ENCODE peak calls at places on chromosomes 12 and 14, in six cellular contexts. O is NB4, W is testis, A is SJSA1, J is dorsolateral prefrontal cortex, V is mucosa of descending colon. P is an unnamed sample.

GRCh38 chr14:69005432-69006148 is 26.5 kb upstream of the ACTN1 start:
- DNase-seq in W (no peak), O (peak), J (no peak), V (peak), A (peak), P (peak)

GRCh38 chr14:78016532-78016931 is 153.6 kb upstream of the NRXN3 start:
- DNase-seq in O (no peak), W (no peak), A (no peak), V (no peak), J (no peak), P (no peak)

GRCh38 chr14:21205026-21205677 is 49.3 kb upstream of the OR5AU1 start:
- DNase-seq in W (no peak), O (no peak), A (no peak), V (no peak), J (no peak), P (no peak)

GRCh38 chr12:26528943-26529342 is 304.1 kb downstream of the ITPR2 start:
- DNase-seq in A (no peak), W (no peak), O (no peak), J (no peak), V (no peak), P (no peak)

GRCh38 chr14:29749327-29749726 is 178.3 kb downstream of the PRKD1 start:
- DNase-seq in V (no peak), W (no peak), J (no peak), A (no peak), O (peak), P (peak)

GRCh38 chr14:91303091-91303923 is 58.8 kb upstream of the GPR68 start:
- DNase-seq in V (no peak), J (no peak), A (no peak), W (peak), O (peak), P (peak)

GRCh38 chr14:99964979-99965378 is 100.2 kb upstream of the EVL start:
- DNase-seq in O (no peak), A (no peak), V (no peak), J (no peak), W (no peak), P (no peak)

GRCh38 chr12:109727039-109727723 is 13.6 kb downstream of the FAM222A start:
- DNase-seq in A (no peak), O (no peak), V (peak), J (peak), W (no peak), P (no peak)

GRCh38 chr12:100229876-100230275 is 29.3 kb downstream of the ACTR6 start:
- DNase-seq in V (no peak), J (no peak), O (peak), W (no peak), A (no peak), P (no peak)

GRCh38 chr12:52341066-52341580 is 19.9 kb upstream of the KRT83 start:
- DNase-seq in J (no peak), A (no peak), O (no peak), V (no peak), W (no peak), P (no peak)

GRCh38 chr14:93337884-93338283 is 5.0 kb upstream of the BTBD7 start:
- DNase-seq in O (no peak), W (no peak), J (no peak), A (no peak), V (no peak), P (no peak)
- H3K4me3 ChIP-seq in O (no peak), W (no peak), J (no peak), A (no peak), V (no peak), P (no peak)

GRCh38 chr12:57091633-57092528 is 3.0 kb downstream of the NAB2 start:
- DNase-seq in A (no peak), V (no peak), W (no peak), O (no peak), J (no peak), P (no peak)
- H3K4me3 ChIP-seq in A (no peak), V (no peak), W (no peak), O (no peak), J (peak), P (peak)

DNA sequence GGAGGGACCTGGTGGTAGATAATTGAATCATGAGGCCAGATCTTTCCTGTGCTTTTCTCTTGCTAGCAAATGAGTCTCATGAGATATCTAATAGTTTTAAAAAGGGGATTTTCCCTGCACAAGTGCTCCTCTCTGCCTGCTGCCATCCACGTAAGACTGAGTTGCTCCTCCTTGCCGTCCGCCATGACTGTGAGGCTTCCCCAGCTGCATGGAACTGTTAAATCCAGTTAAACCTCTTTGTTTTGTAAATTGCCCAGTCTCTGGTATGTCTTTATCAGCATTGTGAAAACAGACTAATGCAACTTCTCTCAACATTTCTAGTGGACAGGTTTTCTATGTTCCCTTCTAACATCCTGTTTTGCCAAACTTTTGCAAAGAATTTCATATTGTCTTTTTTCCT is 70.6 kb downstream of the RCOR1 start:
- DNase-seq in W (no peak), O (peak), A (no peak), V (no peak), J (no peak), P (peak)
- H3K4me3 ChIP-seq in W (no peak), O (no peak), A (no peak), V (no peak), J (no peak), P (no peak)

GRCh38 chr12:647039-647712 is 16.1 kb downstream of the NINJ2 start:
- DNase-seq in V (no peak), A (no peak), J (no peak), O (no peak), W (no peak), P (no peak)
- H3K4me3 ChIP-seq in V (no peak), A (no peak), J (no peak), O (no peak), W (no peak), P (no peak)

DNA sequence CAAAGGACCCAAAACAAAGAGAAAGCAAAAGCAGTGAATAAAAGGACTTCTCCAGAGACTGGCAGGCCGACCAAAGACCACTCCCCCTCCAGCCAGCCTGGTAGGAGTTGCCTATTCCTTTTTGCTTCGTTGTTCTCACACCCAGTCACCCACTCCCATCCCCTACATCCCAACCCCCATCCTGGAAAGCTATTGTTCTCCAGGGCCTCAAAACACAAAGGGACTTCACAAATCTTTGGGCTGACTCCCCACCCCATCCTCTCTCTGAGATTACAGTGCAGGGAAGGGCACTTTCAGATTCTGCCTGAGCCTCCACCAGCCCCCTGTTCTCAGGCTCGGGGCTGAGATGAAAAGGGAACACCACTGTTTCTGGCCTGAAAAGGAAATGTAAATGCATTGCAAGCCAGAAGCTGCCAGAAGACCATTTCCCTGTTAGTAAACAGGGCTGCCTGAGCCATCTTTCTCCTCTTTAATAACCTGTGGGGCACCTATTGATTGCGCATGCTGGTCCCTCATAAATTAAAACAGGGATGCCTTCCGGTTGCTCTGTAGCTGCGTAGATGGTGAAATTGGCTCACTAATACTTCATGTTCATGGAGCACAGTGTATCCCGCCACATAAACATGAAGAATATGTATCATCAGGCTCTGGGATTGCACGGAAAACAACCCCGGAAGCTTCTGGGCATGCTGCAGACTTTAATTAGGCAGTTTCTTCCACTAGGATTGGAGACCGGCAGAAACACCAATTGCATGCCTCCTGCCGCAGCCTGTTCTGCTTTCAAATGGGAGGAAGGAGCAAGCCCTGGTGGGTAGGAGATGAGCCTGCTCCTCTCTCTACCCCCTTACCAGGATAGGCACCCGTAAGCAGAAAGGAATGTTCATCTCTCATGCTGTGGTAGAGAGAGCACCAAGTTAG is 130.3 kb upstream of the FUT8 start:
- DNase-seq in V (no peak), O (peak), W (no peak), A (peak), J (peak), P (no peak)
- H3K4me3 ChIP-seq in V (no peak), O (no peak), W (peak), A (peak), J (peak), P (peak)